ENCODE peak calls at places on chromosomes 5 and 9, in eight cellular contexts. I is neuronal stem cell, Q is MM.1S, R is HCT116, Y is GM23248, T is neural progenitor cell, F is mammary epithelial cell, V is fibroblast of lung. C is an unnamed sample.

GRCh38 chr5:142013734-142014495 is 1.1 kb upstream of the GNPDA1 start:
- DNase-seq in I (no peak), Q (no peak), R (no peak), Y (peak; percentile 91), T (no peak), F (no peak), V (peak; percentile 46), C (peak; percentile 47)

GRCh38 chr9:135222991-135223760 is 135.7 kb downstream of the OLFM1 start:
- DNase-seq in I (no peak), Q (no peak), R (no peak), Y (no peak), T (no peak), F (no peak), V (no peak), C (no peak)

GRCh38 chr9:130872058-130872453 is 24.6 kb downstream of the QRFP start:
- DNase-seq in I (no peak), Q (no peak), R (no peak), Y (no peak), T (no peak), F (no peak), V (no peak), C (no peak)

GRCh38 chr5:60092671-60093422 is 199.3 kb upstream of the PDE4D start:
- DNase-seq in I (no peak), Q (no peak), R (no peak), Y (peak; percentile 21), T (no peak), F (peak; percentile 72), V (no peak), C (no peak)

GRCh38 chr5:133119233-133119711 is 67.5 kb downstream of the HSPA4 start:
- DNase-seq in I (no peak), Q (no peak), R (no peak), Y (no peak), T (no peak), F (no peak), V (no peak), C (peak; percentile 49)

GRCh38 chr5:172530835-172531703 is 76.7 kb upstream of the SH3PXD2B start:
- DNase-seq in I (no peak), Q (peak; percentile 7), R (no peak), Y (no peak), T (no peak), F (no peak), V (no peak), C (no peak)

GRCh38 chr9:99368341-99369326 is 146.6 kb downstream of the SEC61B start:
- DNase-seq in I (peak; percentile 12), Q (peak; percentile 26), R (no peak), Y (peak; percentile 84), T (peak; percentile 53), F (peak; percentile 19), V (peak; percentile 95), C (no peak)

GRCh38 chr5:98309785-98310566 is 463.5 kb upstream of the RGMB start:
- DNase-seq in I (peak; percentile 21), Q (no peak), R (peak; percentile 50), Y (peak; percentile 99), T (peak; percentile 54), F (peak; percentile 99), V (peak; percentile 90), C (no peak)

GRCh38 chr5:111453747-111454146 is 58.6 kb downstream of the STARD4 start:
- DNase-seq in I (no peak), Q (no peak), R (no peak), Y (peak; percentile 61), T (no peak), F (peak; percentile 73), V (peak; percentile 27), C (no peak)

GRCh38 chr5:124133406-124133805 is 613.0 kb downstream of the ZNF608 start:
- DNase-seq in I (no peak), Q (no peak), R (no peak), Y (no peak), T (no peak), F (no peak), V (no peak), C (no peak)

GRCh38 chr9:69519470-69520240 is 152.5 kb downstream of the APBA1 start:
- DNase-seq in I (no peak), Q (no peak), R (no peak), Y (no peak), T (no peak), F (no peak), V (no peak), C (no peak)

GRCh38 chr5:31237159-31237558 is 43.7 kb downstream of the CDH6 start:
- DNase-seq in I (no peak), Q (no peak), R (no peak), Y (peak; percentile 12), T (no peak), F (no peak), V (peak; percentile 16), C (no peak)

GRCh38 chr5:153938131-153938842 is 100.4 kb downstream of the FAM114A2 start:
- DNase-seq in I (no peak), Q (no peak), R (no peak), Y (peak; percentile 10), T (no peak), F (no peak), V (no peak), C (no peak)

GRCh38 chr9:136323420-136323819 is 3.9 kb upstream of the GPSM1 start:
- DNase-seq in I (no peak), Q (no peak), R (no peak), Y (no peak), T (no peak), F (peak; percentile 51), V (no peak), C (no peak)

GRCh38 chr9:78132688-78133033 is 101.0 kb upstream of the GNAQ start:
- DNase-seq in I (no peak), Q (peak; percentile 33), R (no peak), Y (no peak), T (no peak), F (no peak), V (peak; percentile 23), C (no peak)

GRCh38 chr5:126919566-126919965 is 110.8 kb downstream of the MARCHF3 start:
- DNase-seq in I (no peak), Q (no peak), R (no peak), Y (no peak), T (no peak), F (no peak), V (no peak), C (peak; percentile 23)

GRCh38 chr5:106876665-106877194 is 794.0 kb downstream of the EFNA5 start:
- DNase-seq in I (no peak), Q (no peak), R (no peak), Y (peak; percentile 2), T (peak; percentile 18), F (peak; percentile 24), V (no peak), C (peak; percentile 47)

GRCh38 chr5:107855171-107855570 is 184.4 kb upstream of the EFNA5 start:
- DNase-seq in I (no peak), Q (no peak), R (no peak), Y (peak; percentile 4), T (peak; percentile 9), F (no peak), V (no peak), C (no peak)

GRCh38 chr5:150516011-150516410 is 8.1 kb downstream of the NDST1 start:
- DNase-seq in I (no peak), Q (no peak), R (no peak), Y (peak; percentile 79), T (no peak), F (no peak), V (peak; percentile 42), C (no peak)

GRCh38 chr5:123800640-123801039 is 288.7 kb downstream of the CSNK1G3 start:
- DNase-seq in I (no peak), Q (no peak), R (no peak), Y (no peak), T (no peak), F (no peak), V (no peak), C (no peak)

GRCh38 chr5:149895416-149896345 is 48.9 kb downstream of the PDE6A start:
- DNase-seq in I (no peak), Q (no peak), R (no peak), Y (peak; percentile 43), T (no peak), F (peak; percentile 78), V (peak; percentile 61), C (no peak)

GRCh38 chr5:171419663-171420428 is 399 bp downstream of the FGF18 start:
- DNase-seq in I (peak; percentile 43), Q (peak; percentile 11), R (no peak), Y (peak; percentile 66), T (peak; percentile 87), F (no peak), V (peak; percentile 36), C (no peak)
- H2AFZ ChIP-seq in I (peak overlapping the region; percentile 96), Q (no peak overlapping the region), R (no peak overlapping the region), Y (no peak overlapping the region), T (peak overlapping the region; percentile 59), F (no peak overlapping the region), V (no peak overlapping the region), C (no peak overlapping the region)

DNA sequence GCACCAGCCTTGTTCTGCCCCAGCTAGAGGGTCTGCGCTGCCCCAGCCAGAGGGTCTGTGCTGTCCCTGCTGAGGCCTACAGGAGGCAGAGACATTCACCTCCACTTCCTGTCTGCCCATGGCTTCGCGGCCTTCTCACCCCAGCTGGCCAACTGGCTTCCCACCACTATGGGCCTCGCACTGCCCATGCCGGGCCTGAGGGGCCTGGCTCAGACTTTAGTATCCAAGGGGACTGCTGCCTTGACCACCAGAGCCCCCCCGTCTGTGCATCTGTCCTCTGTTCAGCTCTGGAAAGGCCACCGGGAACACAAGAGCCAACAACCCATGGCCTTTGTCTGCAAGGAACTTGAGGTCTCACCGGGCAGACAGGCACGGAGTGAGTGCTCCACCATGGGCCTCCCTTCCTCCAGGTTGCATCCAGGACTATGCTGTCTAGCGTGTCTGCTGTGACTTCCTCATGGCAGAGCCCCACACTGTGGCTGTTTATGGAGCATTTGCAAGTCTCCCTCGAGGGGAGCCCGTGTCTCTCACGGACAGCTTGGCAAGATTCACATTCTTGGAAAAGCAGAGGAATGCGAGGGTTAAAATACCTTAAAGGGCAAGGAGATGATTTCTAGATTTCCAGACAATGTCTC is 1.7 kb downstream of the DCANP1 start:
- DNase-seq in I (no peak), Q (no peak), R (no peak), Y (no peak), T (no peak), F (no peak), V (no peak), C (no peak)
- H3K9ac ChIP-seq in I (no peak overlapping the region), Q (no peak overlapping the region), R (no peak overlapping the region), Y (no peak overlapping the region), T (no peak overlapping the region), F (no peak overlapping the region), V (no peak overlapping the region), C (no peak overlapping the region)

GRCh38 chr5:68489556-68489955 is 274.0 kb downstream of the PIK3R1 start:
- DNase-seq in I (no peak), Q (no peak), R (no peak), Y (no peak), T (no peak), F (no peak), V (no peak), C (no peak)

GRCh38 chr5:68490401-68490800 is 274.8 kb downstream of the PIK3R1 start:
- DNase-seq in I (no peak), Q (no peak), R (no peak), Y (no peak), T (no peak), F (no peak), V (no peak), C (no peak)

GRCh38 chr5:68499952-68500351 is 284.4 kb downstream of the PIK3R1 start:
- DNase-seq in I (no peak), Q (no peak), R (no peak), Y (peak; percentile 84), T (no peak), F (no peak), V (peak; percentile 70), C (no peak)

GRCh38 chr5:68494771-68495170 is 279.2 kb downstream of the PIK3R1 start:
- DNase-seq in I (no peak), Q (no peak), R (no peak), Y (peak; percentile 16), T (no peak), F (no peak), V (no peak), C (no peak)
- H2AFZ ChIP-seq in I (no peak overlapping the region), Q (no peak overlapping the region), R (no peak overlapping the region), Y (no peak overlapping the region), T (no peak overlapping the region), F (no peak overlapping the region), V (no peak overlapping the region), C (no peak overlapping the region)

GRCh38 chr9:96419691-96419969 is 1.5 kb upstream of the ZNF367 start:
- DNase-seq in I (no peak), Q (no peak), R (no peak), Y (peak; percentile 5), T (no peak), F (no peak), V (peak; percentile 5), C (no peak)
- H3K9ac ChIP-seq in I (no peak overlapping the region), Q (peak overlapping the region; percentile 100), R (peak overlapping the region; percentile 100), Y (peak overlapping the region; percentile 91), T (peak overlapping the region; percentile 24), F (peak overlapping the region; percentile 82), V (no peak overlapping the region), C (peak overlapping the region; percentile 86)

C was measured in Karpas-422.